ENCODE peak calls at places on chromosomes 13 and 19, in eight cellular contexts. G, A, I, O, K, V, L and H are unnamed samples. For H3K9me3, the result is how much of the 10 kb centered on the place peaks cover.

GRCh38 chr19:3125900-3126524 is 9.8 kb upstream of the GNA15 start:
- DNase-seq in G (peak), O (peak), L (peak), K (peak), A (peak), I (no peak), V (peak), H (peak)

GRCh38 chr13:25872871-25873607 is 178.8 kb downstream of the SHISA2 start:
- DNase-seq in I (no peak), V (no peak), L (no peak), G (no peak), O (no peak), K (no peak), A (no peak), H (no peak)

GRCh38 chr19:36093687-36094086 is 17.3 kb upstream of the OVOL3 start:
- DNase-seq in A (no peak), I (no peak), G (no peak), V (no peak), K (no peak), O (no peak), L (no peak), H (no peak)

GRCh38 chr19:44303976-44304568 is 753 bp downstream of the ZNF235 start:
- DNase-seq in A (no peak), L (peak), I (no peak), G (peak), O (peak), K (no peak), V (peak), H (no peak)

GRCh38 chr13:27007166-27007565 is 164.4 kb downstream of the USP12 start:
- DNase-seq in O (no peak), I (no peak), G (no peak), L (no peak), V (no peak), K (no peak), A (no peak), H (no peak)

GRCh38 chr13:39217471-39217870 is 179.2 kb downstream of the NHLRC3 start:
- DNase-seq in I (no peak), K (no peak), L (no peak), A (no peak), O (no peak), G (no peak), V (no peak), H (no peak)

GRCh38 chr19:43430142-43430710 is 15.5 kb downstream of the TEX101 start:
- DNase-seq in L (peak), G (peak), K (no peak), I (no peak), O (peak), V (no peak), A (no peak), H (no peak)

GRCh38 chr19:453606-454005 is 7.2 kb downstream of the SHC2 start:
- DNase-seq in K (no peak), G (no peak), A (no peak), L (no peak), O (no peak), I (no peak), V (no peak), H (no peak)

GRCh38 chr19:53823380-53824120 is 564 bp downstream of the NLRP12 start:
- DNase-seq in G (no peak), L (no peak), A (no peak), O (peak), I (no peak), V (no peak), K (no peak), H (no peak)

GRCh38 chr19:34082289-34083077 is 89.8 kb upstream of the LSM14A start:
- DNase-seq in I (no peak), G (peak), K (no peak), O (no peak), V (no peak), L (no peak), A (no peak), H (no peak)

GRCh38 chr19:46903458-46903857 is 42.7 kb downstream of the ARHGAP35 start:
- DNase-seq in A (no peak), I (no peak), L (no peak), K (no peak), G (no peak), V (peak), O (no peak), H (no peak)

GRCh38 chr13:34437873-34438272 is 504.2 kb upstream of the NBEA start:
- DNase-seq in O (no peak), L (no peak), A (no peak), V (no peak), K (no peak), I (no peak), G (no peak), H (no peak)

DNA sequence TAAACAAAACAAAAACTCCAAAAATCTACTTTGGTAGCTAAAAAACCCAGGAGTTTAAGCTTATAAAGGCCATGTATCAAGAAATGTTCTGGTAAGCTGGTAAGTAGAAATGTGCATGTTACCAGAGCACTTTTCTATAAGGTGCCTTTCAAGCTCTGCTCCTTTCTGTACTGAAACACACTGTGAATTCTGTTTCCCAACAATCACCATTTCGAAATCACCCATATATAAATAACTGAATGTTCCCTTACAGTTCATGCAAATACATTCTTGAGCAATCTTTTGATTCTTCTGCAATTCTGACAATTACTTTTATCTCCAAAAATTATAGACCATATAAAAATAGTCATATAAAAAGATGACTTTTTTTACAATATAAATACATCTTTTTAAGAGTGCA is 351.7 kb downstream of the SLITRK5 start:
- DNase-seq in V (no peak), K (no peak), A (no peak), L (no peak), I (no peak), G (no peak), O (no peak), H (no peak)
- H3K9me3 ChIP-seq in V (under half), K (under half), A (under half), L (under half), I (under half), G (under half), O (under half), H (under half)

GRCh38 chr13:28566283-28566682 is 71.4 kb upstream of the FLT1 start:
- DNase-seq in A (no peak), O (no peak), K (no peak), G (no peak), V (no peak), L (no peak), I (no peak), H (no peak)
- H3K9me3 ChIP-seq in A (under half), O (under half), K (under half), G (under half), V (under half), L (under half), I (under half), H (under half)

DNA sequence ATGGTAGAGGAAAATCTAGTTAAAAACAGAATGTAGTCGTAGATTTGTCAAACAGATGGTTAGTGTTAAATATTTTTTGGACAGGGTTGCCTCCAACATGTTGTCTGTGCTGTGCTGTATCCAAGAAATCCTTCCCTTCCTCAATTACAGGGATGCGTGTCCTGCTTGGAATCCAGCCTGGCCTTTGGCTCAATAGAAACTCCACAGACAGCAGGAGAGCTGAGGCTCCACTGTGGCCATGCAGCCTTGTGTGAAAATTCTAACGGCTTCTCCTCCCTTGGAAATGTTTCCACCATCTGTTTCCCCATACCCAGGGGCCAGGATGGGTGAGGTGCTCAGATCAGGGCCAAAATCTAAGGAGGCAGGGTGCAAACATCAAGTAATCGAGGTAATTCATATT is 67.7 kb upstream of the USP29 start:
- DNase-seq in I (no peak), O (no peak), G (no peak), K (no peak), L (no peak), A (no peak), V (no peak), H (no peak)
- H3K9me3 ChIP-seq in I (under half), O (under half), G (under half), K (under half), L (under half), A (under half), V (under half), H (under half)

DNA sequence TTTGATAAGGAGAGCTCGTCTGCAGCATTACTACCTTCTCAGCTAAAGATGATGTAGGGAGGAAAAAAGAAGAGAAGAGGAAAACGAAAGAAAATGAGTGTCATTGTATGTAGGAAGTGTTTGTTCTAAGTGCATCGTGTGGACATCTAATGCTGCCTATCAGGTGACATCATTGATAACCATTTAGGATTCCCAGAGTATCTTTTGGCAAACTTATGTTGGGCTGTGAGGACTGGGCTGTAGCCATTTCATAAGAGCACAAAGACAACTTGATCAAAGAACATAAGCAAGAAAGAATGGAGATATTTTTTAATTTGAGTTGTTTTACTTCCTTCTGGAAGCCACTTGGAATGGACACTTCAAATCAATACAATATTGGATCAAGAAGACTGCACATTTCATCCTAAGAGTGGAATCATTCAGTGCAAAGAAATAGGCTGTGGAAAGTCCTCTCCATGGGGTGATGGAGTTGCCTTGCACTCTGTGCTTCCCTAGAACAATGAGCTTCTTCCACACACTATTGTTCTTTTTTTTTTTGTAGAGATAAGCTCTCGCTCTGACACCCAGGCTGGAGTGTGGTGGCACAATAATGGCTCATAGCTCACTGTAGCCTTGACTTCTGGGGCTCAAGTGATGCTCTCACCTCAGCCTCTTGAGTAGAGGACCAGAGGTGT is 52.4 kb upstream of the UBL3 start:
- DNase-seq in O (no peak), G (no peak), I (no peak), A (no peak), K (no peak), L (no peak), V (no peak), H (no peak)
- H3K9me3 ChIP-seq in O (under half), G (under half), I (under half), A (under half), K (under half), L (under half), V (under half), H (under half)

DNA sequence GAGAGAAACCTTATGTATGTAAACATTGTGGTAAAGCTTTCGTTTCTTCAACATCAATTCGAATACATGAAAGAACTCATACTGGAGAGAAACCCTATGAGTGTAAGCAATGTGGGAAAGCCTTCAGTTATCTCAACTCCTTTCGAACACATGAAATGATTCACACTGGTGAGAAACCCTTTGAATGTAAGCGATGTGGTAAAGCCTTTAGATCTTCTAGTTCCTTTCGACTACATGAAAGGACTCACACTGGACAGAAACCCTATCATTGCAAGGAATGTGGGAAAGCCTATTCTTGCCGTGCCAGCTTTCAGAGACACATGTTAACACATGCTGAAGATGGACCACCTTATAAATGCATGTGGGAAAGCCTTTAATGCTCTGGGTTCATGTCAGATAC is 24.7 kb downstream of the ZNF136 start:
- DNase-seq in L (peak), I (no peak), G (no peak), A (no peak), K (no peak), O (no peak), V (no peak), H (no peak)
- H3K9me3 ChIP-seq in L (half or more), I (under half), G (under half), A (half or more), K (under half), O (half or more), V (half or more), H (half or more)

GRCh38 chr19:12464769-12465725 is 19.6 kb downstream of the ZNF709 start:
- DNase-seq in I (no peak), A (no peak), K (no peak), O (no peak), G (no peak), V (no peak), L (no peak), H (no peak)
- H3K9me3 ChIP-seq in I (under half), A (half or more), K (under half), O (under half), G (under half), V (under half), L (half or more), H (under half)

DNA sequence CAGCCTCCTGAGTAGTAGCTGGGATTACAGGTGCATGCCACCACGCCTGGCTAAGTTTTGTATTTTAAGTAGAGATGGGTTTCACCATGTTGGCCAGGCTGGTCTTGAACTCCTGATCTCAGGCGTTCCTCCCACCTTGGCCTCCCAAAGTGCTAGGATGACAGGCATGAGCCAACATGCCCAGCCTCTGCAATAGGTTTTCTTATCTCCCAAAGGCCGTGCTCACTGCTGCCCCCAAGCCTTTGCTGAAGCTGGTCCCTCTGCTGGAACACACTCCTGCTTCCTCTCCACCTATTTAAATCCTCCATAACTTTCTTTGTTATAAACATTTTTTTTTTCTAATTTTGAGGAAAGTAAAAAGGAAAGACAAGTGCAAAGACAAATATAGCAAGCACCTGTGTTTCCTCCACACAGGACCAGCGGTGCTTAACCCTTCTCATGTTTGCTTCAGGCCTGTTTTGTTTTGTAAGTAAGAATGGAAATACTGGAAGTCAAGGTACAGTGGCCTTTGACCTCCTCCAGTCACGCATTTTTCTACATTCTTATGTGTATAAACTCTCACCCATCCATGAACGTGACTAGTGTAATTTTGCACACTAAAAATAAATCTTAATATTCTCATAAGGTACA is 14.5 kb upstream of the TNFAIP8L1 start:
- DNase-seq in O (no peak), L (no peak), K (no peak), V (no peak), G (peak), I (no peak), A (no peak), H (no peak)
- H3K9me3 ChIP-seq in O (under half), L (under half), K (under half), V (under half), G (under half), I (under half), A (under half), H (under half)

GRCh38 chr19:51921949-51922348 is 5.3 kb upstream of the ZNF613 start:
- DNase-seq in O (no peak), G (no peak), K (no peak), A (no peak), I (no peak), V (peak), L (no peak), H (no peak)

GRCh38 chr19:51915324-51915867 is 10.6 kb upstream of the ZNF649 start:
- DNase-seq in A (no peak), O (no peak), V (no peak), I (no peak), K (no peak), G (no peak), L (no peak), H (no peak)

GRCh38 chr19:51919606-51920005 is 7.7 kb upstream of the ZNF613 start:
- DNase-seq in A (no peak), I (no peak), G (no peak), O (no peak), L (no peak), K (no peak), V (no peak), H (no peak)
- H3K9me3 ChIP-seq in A (half or more), I (under half), G (under half), O (half or more), L (half or more), K (under half), V (half or more), H (under half)

GRCh38 chr19:51916167-51916566 is 11.1 kb upstream of the ZNF613 start:
- DNase-seq in A (no peak), V (peak), I (no peak), G (no peak), O (no peak), K (no peak), L (no peak), H (no peak)
- H3K9me3 ChIP-seq in A (half or more), V (half or more), I (under half), G (under half), O (half or more), K (under half), L (half or more), H (under half)